ENCODE peak calls at places on chromosome 6, in four cellular contexts. W, K, M and S are unnamed samples.

GRCh38 chr6:137233561-137234504 is 14.6 kb upstream of the IFNGR1 start:
- DNase-seq in W (no peak), K (no peak), M (no peak), S (no peak)

GRCh38 chr6:43743682-43744381 is 26.2 kb upstream of the VEGFA start:
- DNase-seq in M (no peak), W (peak; percentile 42), K (no peak), S (no peak)

GRCh38 chr6:74065713-74066112 is 369.7 kb downstream of the CD109 start:
- DNase-seq in M (no peak), W (no peak), K (no peak), S (no peak)

GRCh38 chr6:19301980-19302379 is 535.2 kb upstream of the ID4 start:
- DNase-seq in K (no peak), M (no peak), W (no peak), S (no peak)

GRCh38 chr6:141667580-141668309 is 465.0 kb upstream of the GJE1 start:
- DNase-seq in K (no peak), W (no peak), M (no peak), S (no peak)

GRCh38 chr6:35139924-35140524 is 1.1 kb downstream of the TCP11 start:
- DNase-seq in M (peak; percentile 73), K (peak; percentile 52), W (no peak), S (peak; percentile 60)

GRCh38 chr6:169831450-169832246 is 80.2 kb downstream of the ERMARD start:
- DNase-seq in W (peak; percentile 92), K (peak; percentile 77), M (peak; percentile 85), S (peak; percentile 95)

GRCh38 chr6:157514659-157515496 is 133.9 kb downstream of the ZDHHC14 start:
- DNase-seq in W (no peak), K (no peak), M (no peak), S (no peak)

GRCh38 chr6:130105996-130106704 is 87.8 kb downstream of the L3MBTL3 start:
- DNase-seq in M (no peak), K (no peak), W (no peak), S (no peak)

GRCh38 chr6:10390495-10391298 is 24.2 kb downstream of the TFAP2A start:
- DNase-seq in M (no peak), K (no peak), W (no peak), S (no peak)

GRCh38 chr6:22825210-22825609 is 255.8 kb downstream of the HDGFL1 start:
- DNase-seq in W (no peak), M (no peak), K (no peak), S (no peak)

GRCh38 chr6:116020738-116021137 is 40.0 kb downstream of the FRK start:
- DNase-seq in M (no peak), K (no peak), W (no peak), S (no peak)

GRCh38 chr6:129197154-129197553 is 314.2 kb downstream of the LAMA2 start:
- DNase-seq in M (no peak), W (no peak), K (no peak), S (no peak)

GRCh38 chr6:158708239-158708638 is 58.4 kb downstream of the SYTL3 start:
- DNase-seq in W (peak; percentile 52), M (peak; percentile 56), K (no peak), S (no peak)

GRCh38 chr6:45697605-45698004 is 318.1 kb downstream of the CLIC5 start:
- DNase-seq in K (no peak), M (no peak), W (no peak), S (no peak)

GRCh38 chr6:164108869-164109769 is 694.6 kb downstream of the QKI start:
- DNase-seq in K (no peak), W (no peak), M (no peak), S (no peak)

GRCh38 chr6:118893882-118894424 is at the start of gene ASF1A:
- DNase-seq in W (peak; percentile 97), M (peak; percentile 97), K (peak; percentile 97), S (peak; percentile 95)

GRCh38 chr6:118893095-118893881 is 664 bp upstream of the ASF1A start:
- DNase-seq in W (no peak), M (peak; percentile 68), K (no peak), S (peak; percentile 20)

GRCh38 chr6:118896339-118897136 is 2.6 kb downstream of the ASF1A start:
- DNase-seq in W (no peak), K (no peak), M (peak; percentile 24), S (no peak)

GRCh38 chr6:118895241-118895561 is 1.2 kb downstream of the ASF1A start:
- DNase-seq in W (no peak), M (no peak), K (no peak), S (no peak)

DNA sequence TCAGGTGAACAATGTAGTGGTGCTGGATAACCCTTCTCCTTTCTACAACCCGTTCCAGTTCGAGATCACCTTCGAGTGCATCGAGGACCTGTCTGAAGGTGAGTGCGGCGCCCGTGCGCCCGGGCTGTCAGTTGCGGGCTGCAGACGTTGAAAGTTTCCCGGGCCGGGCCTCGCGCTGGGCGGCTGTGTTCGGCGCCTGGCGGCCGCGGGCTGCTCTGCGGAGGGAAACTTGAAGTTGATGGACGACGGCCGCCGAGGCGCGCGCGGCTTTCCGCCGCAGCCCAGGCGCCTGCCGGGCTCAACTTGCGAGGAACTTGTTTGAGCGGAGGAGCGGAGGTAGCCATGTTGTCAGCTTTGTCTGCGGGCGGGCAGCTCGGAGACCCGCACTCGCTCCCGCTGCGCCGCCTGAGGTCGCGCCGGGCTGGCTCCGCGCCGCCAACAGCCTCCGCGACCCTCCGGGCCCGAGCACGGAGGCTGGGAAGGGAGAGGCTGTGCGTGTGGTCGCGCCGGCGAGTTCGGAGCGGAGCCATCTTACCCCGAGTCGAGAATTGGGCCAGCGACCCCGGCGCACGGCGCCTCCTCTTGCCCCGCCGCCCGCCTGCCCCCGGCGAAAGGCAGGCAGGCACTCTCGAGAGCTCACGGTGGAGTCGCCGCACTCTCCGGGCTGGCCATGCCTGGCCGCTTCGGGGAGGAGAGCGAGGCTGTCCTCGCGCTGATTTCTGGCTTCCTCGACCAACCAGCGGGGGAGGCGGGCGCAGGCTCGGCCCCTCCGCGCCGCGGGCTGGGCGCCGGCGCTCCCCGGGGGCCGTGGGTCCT is 681 bp downstream of the ASF1A start:
- DNase-seq in M (peak; percentile 79), K (peak; percentile 65), W (peak; percentile 94), S (peak; percentile 77)
- TF ChIP-seq CTCF in M (no peak), K (no peak), W (no peak), S (no peak)

DNA sequence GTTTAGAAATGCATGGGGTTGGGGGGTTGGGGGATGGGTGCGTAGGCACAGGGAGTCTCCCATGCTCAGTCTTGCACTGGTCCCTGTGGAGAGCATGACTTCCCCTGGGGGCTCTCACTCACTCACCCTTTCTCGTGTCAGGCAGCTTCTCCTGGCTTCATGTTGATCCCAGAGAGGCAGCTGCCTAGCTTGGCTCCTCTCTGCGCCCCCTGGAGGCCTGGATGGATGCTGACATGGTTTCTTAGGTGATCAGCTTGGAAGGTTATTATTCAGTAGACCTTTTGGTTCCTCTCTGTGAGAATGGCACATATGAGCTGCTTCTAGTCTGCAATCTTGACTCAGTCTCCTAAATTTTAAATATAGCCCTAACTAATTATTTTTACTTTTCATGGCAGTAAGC is 109.3 kb upstream of the FAM83B start:
- DNase-seq in K (peak; percentile 31), M (no peak), W (no peak), S (peak; percentile 23)
- TF ChIP-seq CTCF in K (peak; percentile 42), M (peak; percentile 17), W (no peak), S (no peak)

GRCh38 chr6:149045404-149045803 is 272.1 kb upstream of the TAB2 start:
- DNase-seq in K (no peak), M (no peak), W (no peak), S (no peak)
- TF ChIP-seq CTCF in K (peak; percentile 10), M (no peak), W (no peak), S (no peak)

DNA sequence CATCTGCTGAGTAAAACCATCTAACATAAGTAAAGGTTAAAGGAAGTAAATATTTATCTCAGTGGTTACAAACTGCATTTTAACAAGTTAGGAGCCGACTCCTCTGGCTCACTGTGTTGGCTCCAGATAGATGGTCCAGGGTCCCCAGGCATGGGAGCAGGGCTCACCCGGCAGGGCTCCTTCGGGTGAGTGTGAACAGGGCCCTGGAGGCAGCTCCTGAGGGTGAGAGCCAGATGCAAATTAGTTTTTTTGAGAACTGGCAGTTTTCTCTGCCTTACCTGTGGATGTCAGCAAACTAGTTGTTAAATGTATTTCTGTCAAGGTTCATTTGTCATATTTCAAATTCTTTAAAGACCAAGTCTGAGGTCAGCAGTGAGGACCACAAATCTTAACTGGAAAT is 21.5 kb downstream of the TPBG start:
- DNase-seq in K (no peak), M (no peak), W (no peak), S (no peak)
- TF ChIP-seq CTCF in K (no peak), M (no peak), W (no peak), S (no peak)

DNA sequence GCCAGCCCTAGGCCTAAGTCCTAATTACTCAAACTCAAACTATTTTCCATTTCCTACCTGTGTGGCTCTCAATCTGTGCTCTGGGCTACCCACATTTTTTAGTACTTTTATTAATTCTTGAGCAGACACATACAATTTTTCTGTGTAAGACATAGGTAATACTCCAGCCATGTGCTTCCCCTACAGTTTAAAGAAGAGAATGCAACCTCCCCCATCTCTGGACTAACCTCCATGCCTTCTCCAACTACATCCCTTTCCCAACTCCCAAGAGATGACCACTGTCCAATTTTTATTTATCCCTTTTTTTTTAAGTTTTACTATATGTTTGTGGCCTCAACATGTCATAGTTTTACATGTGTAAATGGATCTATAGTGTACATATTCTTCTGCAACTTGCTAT is 5.8 kb downstream of the HMGN4 start:
- DNase-seq in W (no peak), M (no peak), K (no peak), S (no peak)
- TF ChIP-seq CTCF in W (no peak), M (peak; percentile 47), K (peak; percentile 50), S (peak; percentile 37)

DNA sequence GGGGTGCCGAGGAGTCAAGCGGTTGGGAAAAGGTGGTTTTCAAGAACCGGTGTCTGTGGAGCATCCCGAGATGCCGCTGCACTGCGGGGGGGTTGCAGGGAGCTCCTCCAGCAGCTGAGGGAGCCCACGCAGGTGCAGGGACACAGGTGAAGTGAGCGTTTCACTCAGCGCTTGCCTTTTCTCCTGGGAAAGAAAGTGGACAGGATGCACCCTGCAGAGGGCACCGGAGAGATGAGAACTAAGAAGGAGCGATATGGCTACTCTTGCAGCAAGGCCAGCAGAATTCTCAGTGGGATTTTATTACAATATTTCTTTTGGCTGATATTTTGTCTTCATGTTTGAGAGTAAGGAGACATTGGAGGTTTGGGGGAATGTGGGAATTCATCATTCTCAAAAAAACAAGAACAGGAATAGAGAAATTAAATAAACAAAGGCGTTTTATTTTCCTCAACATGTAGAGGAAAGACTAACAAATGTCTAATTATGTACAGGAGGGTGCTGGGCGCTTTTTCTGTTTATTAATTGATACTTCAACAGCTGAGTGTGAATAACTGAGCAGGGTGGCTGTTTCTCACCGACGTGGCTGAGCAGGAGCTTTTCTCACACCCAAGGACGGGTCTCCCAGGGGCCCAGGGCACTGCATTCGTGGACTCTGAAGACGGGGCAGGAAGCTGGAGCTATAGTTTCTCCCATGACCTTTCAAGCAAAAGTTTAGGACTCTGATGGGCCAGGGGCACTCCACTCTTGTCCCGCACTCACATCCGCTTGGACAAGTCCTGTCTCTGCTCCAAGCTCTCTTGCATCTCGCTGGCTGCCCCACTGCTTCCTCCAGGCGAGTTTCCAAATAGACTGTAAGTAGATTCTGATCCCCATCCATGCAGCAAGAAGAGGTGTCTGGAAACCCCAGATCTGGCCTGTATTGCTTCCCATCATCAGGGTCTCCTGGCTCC is 176.1 kb downstream of the SMOC2 start:
- DNase-seq in K (no peak), M (no peak), W (no peak), S (no peak)
- TF ChIP-seq CTCF in K (no peak), M (peak; percentile 9), W (no peak), S (no peak)